ENCODE peak calls at places on chromosome 21, in seven cellular contexts. V is psoas muscle, W is sigmoid colon, L is PC-9, R is left ventricle myocardium inferior, Q is adrenal gland, S is HFF-Myc. P is an unnamed sample.

GRCh38 chr21:17454315-17455027 is 58.4 kb upstream of the CXADR start:
- DNase-seq in V (peak; percentile 40), W (no peak), L (peak; percentile 79), R (peak; percentile 20), Q (peak; percentile 77), S (peak; percentile 89), P (peak; percentile 53)

GRCh38 chr21:32155226-32155625 is 123.6 kb downstream of the MIS18A start:
- DNase-seq in V (no peak), W (no peak), L (no peak), R (no peak), Q (no peak), S (no peak), P (no peak)

GRCh38 chr21:32917392-32918135 is 108.2 kb upstream of the OLIG2 start:
- DNase-seq in V (peak; percentile 14), W (no peak), L (no peak), R (peak; percentile 18), Q (no peak), S (no peak), P (no peak)

GRCh38 chr21:40049031-40049958 is 182.1 kb downstream of the PCP4 start:
- DNase-seq in V (peak; percentile 23), W (peak; percentile 83), L (no peak), R (no peak), Q (peak; percentile 43), S (no peak), P (no peak)

GRCh38 chr21:14843991-14844390 is 220.8 kb downstream of the NRIP1 start:
- DNase-seq in V (no peak), W (no peak), L (no peak), R (no peak), Q (no peak), S (no peak), P (no peak)

GRCh38 chr21:42785666-42786427 is 93.5 kb downstream of the WDR4 start:
- DNase-seq in V (no peak), W (no peak), L (no peak), R (no peak), Q (no peak), S (no peak), P (no peak)

GRCh38 chr21:31162827-31163226 is 124.6 kb upstream of the KRTAP19-8 start:
- DNase-seq in V (no peak), W (no peak), L (no peak), R (no peak), Q (no peak), S (no peak), P (no peak)

GRCh38 chr21:34881421-34881820 is 167.7 kb downstream of the RUNX1 start:
- DNase-seq in V (no peak), W (no peak), L (no peak), R (no peak), Q (no peak), S (no peak), P (no peak)

GRCh38 chr21:38760017-38760761 is 45.5 kb upstream of the ETS2 start:
- DNase-seq in V (no peak), W (no peak), L (no peak), R (no peak), Q (no peak), S (no peak), P (no peak)

GRCh38 chr21:35506352-35506751 is 457.2 kb upstream of the RUNX1 start:
- DNase-seq in V (no peak), W (no peak), L (no peak), R (no peak), Q (no peak), S (no peak), P (no peak)

GRCh38 chr21:41961282-41961701 is 7.5 kb upstream of the C2CD2 start:
- DNase-seq in V (no peak), W (no peak), L (no peak), R (no peak), Q (no peak), S (no peak), P (no peak)

GRCh38 chr21:31213787-31214186 is 130.3 kb downstream of the TIAM1 start:
- DNase-seq in V (no peak), W (no peak), L (no peak), R (no peak), Q (no peak), S (no peak), P (no peak)

GRCh38 chr21:22711636-22712035 is 1713.4 kb downstream of the NCAM2 start:
- DNase-seq in V (no peak), W (no peak), L (no peak), R (no peak), Q (no peak), S (no peak), P (no peak)

GRCh38 chr21:34795152-34796141 is 126.7 kb downstream of the CLIC6 start:
- DNase-seq in V (peak; percentile 43), W (no peak), L (no peak), R (no peak), Q (peak; percentile 30), S (no peak), P (no peak)

GRCh38 chr21:46117586-46118304 is 19.8 kb downstream of the COL6A2 start:
- DNase-seq in V (no peak), W (peak; percentile 63), L (no peak), R (peak; percentile 9), Q (no peak), S (no peak), P (no peak)

GRCh38 chr21:36203603-36203889 is 46.9 kb downstream of the DOP1B start:
- DNase-seq in V (no peak), W (no peak), L (peak; percentile 57), R (no peak), Q (peak; percentile 52), S (peak; percentile 60), P (peak; percentile 59)

GRCh38 chr21:43842742-43843141 is 22.3 kb upstream of the AGPAT3 start:
- DNase-seq in V (no peak), W (no peak), L (no peak), R (no peak), Q (no peak), S (no peak), P (no peak)
- TF ChIP-seq CTCF in V (no peak), W (no peak), L (no peak), R (no peak), Q (no peak), S (no peak), P (no peak)

GRCh38 chr21:44349847-44350772 is 3.3 kb upstream of the TRPM2 start:
- DNase-seq in V (no peak), W (no peak), L (no peak), R (no peak), Q (no peak), S (no peak), P (no peak)
- H3K4me3 ChIP-seq in V (peak overlapping the region; percentile 30), W (no peak overlapping the region), L (no peak overlapping the region), R (peak overlapping the region; percentile 29), Q (no peak overlapping the region), S (no peak overlapping the region), P (no peak overlapping the region)

DNA sequence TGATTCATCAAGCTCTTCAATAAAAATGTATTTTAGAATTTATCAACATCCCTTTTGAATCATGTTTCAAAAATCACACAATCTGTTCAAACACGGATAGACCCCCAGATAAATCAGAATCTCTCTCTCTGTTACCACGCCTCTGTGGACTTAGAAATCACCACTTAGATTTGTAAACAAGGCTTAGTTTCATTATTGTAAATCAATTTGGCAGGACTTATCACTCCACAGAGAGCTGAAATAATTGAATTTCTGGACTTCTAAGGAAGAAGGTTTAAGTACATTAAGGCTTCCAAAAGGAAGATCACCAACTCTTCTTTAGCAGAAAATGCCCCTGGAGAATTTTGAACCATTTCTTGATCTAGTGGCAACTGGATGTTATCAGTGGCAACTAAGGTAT is 100.4 kb downstream of the APP start:
- DNase-seq in V (no peak), W (no peak), L (no peak), R (no peak), Q (no peak), S (no peak), P (no peak)
- TF ChIP-seq CTCF in V (no peak), W (no peak), L (no peak), R (no peak), Q (no peak), S (no peak), P (no peak)

GRCh38 chr21:44326716-44327602 is 12.2 kb downstream of the CFAP410 start:
- DNase-seq in V (no peak), W (no peak), L (no peak), R (no peak), Q (no peak), S (no peak), P (no peak)

GRCh38 chr21:44329086-44329889 is 9.9 kb downstream of the CFAP410 start:
- DNase-seq in V (no peak), W (no peak), L (no peak), R (no peak), Q (no peak), S (no peak), P (no peak)

GRCh38 chr21:44329971-44330681 is 9.1 kb downstream of the CFAP410 start:
- DNase-seq in V (no peak), W (no peak), L (no peak), R (no peak), Q (no peak), S (no peak), P (no peak)

GRCh38 chr21:44327603-44327974 is 11.6 kb downstream of the CFAP410 start:
- DNase-seq in V (no peak), W (no peak), L (no peak), R (no peak), Q (no peak), S (no peak), P (no peak)

GRCh38 chr21:44328242-44328895 is 10.8 kb downstream of the CFAP410 start:
- DNase-seq in V (no peak), W (no peak), L (no peak), R (no peak), Q (no peak), S (no peak), P (no peak)
- H3K4me3 ChIP-seq in V (no peak overlapping the region), W (no peak overlapping the region), L (no peak overlapping the region), R (no peak overlapping the region), Q (no peak overlapping the region), S (no peak overlapping the region), P (no peak overlapping the region)

GRCh38 chr21:21007606-21008005 is 9.4 kb downstream of the NCAM2 start:
- DNase-seq in V (no peak), W (no peak), L (peak; percentile 5), R (no peak), Q (peak; percentile 81), S (no peak), P (no peak)

GRCh38 chr21:21001591-21002100 is 3.4 kb downstream of the NCAM2 start:
- DNase-seq in V (no peak), W (no peak), L (no peak), R (no peak), Q (no peak), S (no peak), P (no peak)

GRCh38 chr21:21000576-21001175 is 2.5 kb downstream of the NCAM2 start:
- DNase-seq in V (no peak), W (no peak), L (no peak), R (no peak), Q (no peak), S (no peak), P (no peak)

GRCh38 chr21:21002137-21002536 is 3.9 kb downstream of the NCAM2 start:
- DNase-seq in V (no peak), W (no peak), L (no peak), R (no peak), Q (no peak), S (no peak), P (no peak)

GRCh38 chr21:21003701-21004100 is 5.5 kb downstream of the NCAM2 start:
- DNase-seq in V (no peak), W (no peak), L (no peak), R (no peak), Q (no peak), S (peak; percentile 12), P (no peak)
- TF ChIP-seq CTCF in V (peak; percentile 12), W (peak; percentile 4), L (no peak), R (peak; percentile 28), Q (peak; percentile 52), S (peak; percentile 33), P (peak; percentile 40)

P was measured in retinal pigment epithelial cell.